ENCODE peak calls at places on chromosome 1, in ten cellular contexts. Y is upper lobe of right lung; I is G401; C is stimulated activated effector memory CD8-positive, alpha-beta T cell treated with anti-CD3 and anti-CD28 coated beads, Interleukin-12 subunit alpha, Interleukin-12 subunit beta, amount 100 ng/mL, for 72 hours; D is AG08395; X is foreskin melanocyte; O is HuH-7; K is GOT3; P is HL-60; S is activated CD4-positive, alpha-beta T cell treated with anti-CD3 and anti-CD28 coated beads, Interleukin-2, amount 50 U/mL, for 1 hour. Z is an unnamed sample.

GRCh38 chr1:242454262-242455051 is 70.0 kb downstream of the PLD5 start:
- DNase-seq in Y (no peak), I (peak; percentile 81), C (no peak), D (peak; percentile 50), X (peak; percentile 67), O (peak; percentile 25), K (no peak), P (peak; percentile 2), S (no peak), Z (peak; percentile 53)

GRCh38 chr1:192476802-192477298 is 98.7 kb upstream of the RGS1 start:
- DNase-seq in Y (no peak), I (no peak), C (no peak), D (no peak), X (no peak), O (no peak), K (no peak), P (peak; percentile 11), S (no peak), Z (peak; percentile 73)

GRCh38 chr1:218209351-218209861 is 75.7 kb upstream of the RRP15 start:
- DNase-seq in Y (no peak), I (no peak), C (no peak), D (peak; percentile 65), X (peak; percentile 64), O (no peak), K (no peak), P (no peak), S (no peak), Z (peak; percentile 86)

GRCh38 chr1:170623171-170623570 is 40.8 kb upstream of the PRRX1 start:
- DNase-seq in Y (no peak), I (no peak), C (no peak), D (peak; percentile 72), X (peak; percentile 33), O (no peak), K (no peak), P (no peak), S (no peak), Z (peak; percentile 90)

GRCh38 chr1:119982006-119982405 is 85.7 kb upstream of the ADAM30 start:
- DNase-seq in Y (no peak), I (no peak), C (no peak), D (peak; percentile 21), X (no peak), O (no peak), K (no peak), P (no peak), S (no peak), Z (peak; percentile 68)

GRCh38 chr1:19388980-19389379 is 76.9 kb downstream of the SLC66A1 start:
- DNase-seq in Y (no peak), I (no peak), C (no peak), D (no peak), X (no peak), O (no peak), K (no peak), P (no peak), S (no peak), Z (no peak)

GRCh38 chr1:59640851-59641250 is 173.9 kb upstream of the HOOK1 start:
- DNase-seq in Y (no peak), I (no peak), C (no peak), D (no peak), X (no peak), O (no peak), K (no peak), P (no peak), S (no peak), Z (no peak)

GRCh38 chr1:23424171-23424959 is at the start of gene TCEA3:
- DNase-seq in Y (peak; percentile 82), I (no peak), C (no peak), D (no peak), X (no peak), O (peak; percentile 62), K (no peak), P (no peak), S (peak; percentile 24), Z (no peak)

GRCh38 chr1:30879940-30880339 is 28.6 kb downstream of the SDC3 start:
- DNase-seq in Y (no peak), I (peak; percentile 69), C (no peak), D (no peak), X (no peak), O (no peak), K (no peak), P (no peak), S (no peak), Z (no peak)

Z was measured in iris pigment epithelial cell.